ENCODE peak calls at places on chromosome 9, in four cellular contexts. One of them, this sample, is unnamed.
A peak's percentile ranks its signal among the peaks of the same experiment; 100 is the strongest.

GRCh38 chr9:15576350-15577050 is 23.7 kb downstream of the CCDC171 start:
- DNase-seq in GM12878: no peak
- DNase-seq in K562: no peak
- DNase-seq in A549: no peak
- DNase-seq in this sample: peak; percentile 16

GRCh38 chr9:94054731-94055130 is 29.5 kb upstream of the PTPDC1 start:
- DNase-seq in K562: no peak
- DNase-seq in A549: no peak
- DNase-seq in GM12878: no peak
- DNase-seq in this sample: no peak

GRCh38 chr9:72931437-72931836 is 21.4 kb downstream of the ALDH1A1 start:
- DNase-seq in GM12878: no peak
- DNase-seq in A549: no peak
- DNase-seq in K562: no peak
- DNase-seq in this sample: no peak

GRCh38 chr9:125409637-125410521 is 148.3 kb downstream of the GAPVD1 start:
- DNase-seq in A549: peak; percentile 81
- DNase-seq in GM12878: no peak
- DNase-seq in K562: peak; percentile 94
- DNase-seq in this sample: peak; percentile 53

GRCh38 chr9:127225747-127226646 is 38.6 kb upstream of the GARNL3 start:
- DNase-seq in K562: no peak
- DNase-seq in GM12878: no peak
- DNase-seq in A549: no peak
- DNase-seq in this sample: peak; percentile 17

GRCh38 chr9:7273575-7273974 is 515.8 kb downstream of the KDM4C start:
- DNase-seq in A549: no peak
- DNase-seq in GM12878: no peak
- DNase-seq in K562: no peak
- DNase-seq in this sample: peak; percentile 40

GRCh38 chr9:98222885-98223640 is 30.6 kb upstream of the CORO2A start:
- DNase-seq in A549: peak; percentile 72
- DNase-seq in GM12878: no peak
- DNase-seq in K562: no peak
- DNase-seq in this sample: peak; percentile 99

GRCh38 chr9:130741831-130742449 is 48.4 kb downstream of the EXOSC2 start:
- DNase-seq in A549: peak; percentile 18
- DNase-seq in K562: peak; percentile 60
- DNase-seq in GM12878: no peak
- DNase-seq in this sample: peak; percentile 88

GRCh38 chr9:127214421-127215265 is 49.9 kb upstream of the GARNL3 start:
- DNase-seq in A549: peak; percentile 87
- DNase-seq in GM12878: no peak
- DNase-seq in K562: peak; percentile 77
- DNase-seq in this sample: peak; percentile 89

GRCh38 chr9:95511232-95511951 is 5.4 kb downstream of the PTCH1 start:
- DNase-seq in K562: no peak
- DNase-seq in A549: peak; percentile 28
- DNase-seq in GM12878: no peak
- DNase-seq in this sample: peak; percentile 70

GRCh38 chr9:17862081-17862480 is 283.2 kb downstream of the SH3GL2 start:
- DNase-seq in K562: no peak
- DNase-seq in A549: no peak
- DNase-seq in GM12878: no peak
- DNase-seq in this sample: no peak

GRCh38 chr9:107784235-107784958 is 294.8 kb upstream of the KLF4 start:
- DNase-seq in GM12878: no peak
- DNase-seq in A549: no peak
- DNase-seq in K562: peak; percentile 84
- DNase-seq in this sample: peak; percentile 88

GRCh38 chr9:92155221-92155620 is 40.0 kb upstream of the SPTLC1 start:
- DNase-seq in K562: no peak
- DNase-seq in GM12878: no peak
- DNase-seq in A549: no peak
- DNase-seq in this sample: no peak
- TF ChIP-seq ELK1 in K562: no peak
- TF ChIP-seq ELK1 in GM12878: no peak
- TF ChIP-seq ELK1 in A549: no peak
- TF ChIP-seq ELK1 in this sample: no peak

DNA sequence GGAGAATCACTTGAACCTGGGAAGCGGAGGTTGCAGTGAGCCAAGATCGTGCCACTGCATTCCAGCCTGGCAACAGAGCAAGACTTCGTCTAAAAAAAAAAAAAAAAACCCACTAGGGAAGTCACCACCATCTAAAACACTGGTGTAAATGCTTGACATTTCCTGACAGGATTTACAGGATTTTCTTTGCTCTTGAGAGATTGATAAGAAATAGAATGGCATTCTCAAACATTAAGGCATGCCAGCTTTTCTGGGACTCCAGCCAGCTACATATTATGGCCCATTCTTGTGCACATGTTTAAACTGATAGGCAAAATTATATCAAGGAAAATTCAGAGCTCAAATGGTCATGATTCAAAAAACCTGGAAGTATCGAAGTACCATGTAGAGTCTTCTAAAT is 28.7 kb downstream of the GTF3C4 start:
- DNase-seq in GM12878: no peak
- DNase-seq in K562: no peak
- DNase-seq in A549: no peak
- DNase-seq in this sample: no peak
- TF ChIP-seq ELK1 in GM12878: no peak
- TF ChIP-seq ELK1 in K562: no peak
- TF ChIP-seq ELK1 in A549: no peak
- TF ChIP-seq ELK1 in this sample: no peak

DNA sequence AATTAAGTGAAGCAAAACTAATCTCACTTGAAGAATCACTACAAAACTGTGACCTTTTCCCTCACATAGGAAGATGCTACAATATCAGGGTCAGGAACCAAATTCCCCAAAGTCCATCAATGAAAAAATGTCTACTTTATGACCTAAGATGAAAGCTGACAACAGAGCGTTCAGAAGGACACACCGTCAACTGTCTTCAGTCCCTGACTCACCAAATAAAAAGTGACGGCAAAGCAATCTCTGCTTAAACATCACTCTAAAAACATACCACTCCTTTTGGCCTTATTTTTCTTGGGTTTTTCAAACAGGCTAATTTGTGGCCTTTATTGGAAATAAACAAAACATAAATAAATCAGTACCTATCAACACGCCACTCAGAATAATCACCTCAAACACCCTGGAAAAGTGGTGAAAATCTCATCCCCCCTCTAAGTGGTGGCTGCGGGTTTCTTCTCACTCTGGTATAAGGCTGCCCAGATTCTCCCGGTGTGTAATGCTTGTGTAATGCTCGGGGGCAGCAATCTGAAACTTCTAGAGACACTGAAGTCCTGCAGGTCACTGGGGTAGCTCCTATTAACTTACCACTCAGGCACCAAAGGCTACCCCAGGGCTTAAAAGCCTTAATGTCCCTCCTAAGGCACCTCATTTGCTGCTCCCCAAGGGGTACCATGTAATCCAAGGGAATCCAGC is 29.5 kb downstream of the SEMA4D start:
- DNase-seq in K562: no peak
- DNase-seq in GM12878: no peak
- DNase-seq in A549: no peak
- DNase-seq in this sample: no peak
- TF ChIP-seq ELK1 in K562: no peak
- TF ChIP-seq ELK1 in GM12878: no peak
- TF ChIP-seq ELK1 in A549: no peak
- TF ChIP-seq ELK1 in this sample: no peak

DNA sequence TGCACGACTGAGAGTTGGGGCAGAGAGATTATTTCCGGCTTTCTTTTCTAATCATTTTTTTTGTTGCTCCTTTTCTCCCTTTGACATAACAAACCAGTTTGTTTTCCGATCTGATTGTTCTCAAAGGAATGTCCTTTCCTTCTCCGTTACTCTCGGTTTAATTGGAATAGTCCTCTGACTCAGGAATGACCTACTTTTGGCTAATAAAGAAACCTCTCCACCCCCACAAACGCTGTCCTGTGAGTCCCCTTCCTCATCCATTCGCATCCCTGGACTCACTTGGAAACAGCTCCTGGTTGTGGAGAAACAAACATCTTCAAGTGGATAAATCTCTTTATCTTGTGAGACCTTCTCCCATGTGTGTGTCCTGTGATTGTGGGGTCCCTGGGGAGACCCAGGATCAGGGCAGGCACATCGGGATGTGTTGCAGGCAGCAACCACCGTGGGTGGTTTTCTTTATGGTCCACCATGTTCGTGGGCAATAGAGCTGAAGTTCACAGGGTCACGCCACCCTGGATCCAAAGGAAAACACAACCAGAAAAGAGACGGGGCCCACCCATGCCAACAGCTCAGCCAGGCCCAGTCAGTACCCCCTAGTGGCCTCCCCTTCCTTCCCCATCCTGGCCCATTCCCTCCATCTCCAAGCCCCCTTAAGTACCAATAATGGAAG is 45.2 kb upstream of the NEK6 start:
- DNase-seq in GM12878: no peak
- DNase-seq in K562: no peak
- DNase-seq in A549: no peak
- DNase-seq in this sample: peak; percentile 73
- TF ChIP-seq ELK1 in GM12878: no peak
- TF ChIP-seq ELK1 in K562: no peak
- TF ChIP-seq ELK1 in A549: no peak
- TF ChIP-seq ELK1 in this sample: no peak

GRCh38 chr9:118533101-118533500 is 828.9 kb downstream of the TLR4 start:
- DNase-seq in K562: no peak
- DNase-seq in A549: no peak
- DNase-seq in GM12878: no peak
- DNase-seq in this sample: no peak

GRCh38 chr9:118533850-118534249 is 829.6 kb downstream of the TLR4 start:
- DNase-seq in A549: no peak
- DNase-seq in K562: no peak
- DNase-seq in GM12878: no peak
- DNase-seq in this sample: no peak

DNA sequence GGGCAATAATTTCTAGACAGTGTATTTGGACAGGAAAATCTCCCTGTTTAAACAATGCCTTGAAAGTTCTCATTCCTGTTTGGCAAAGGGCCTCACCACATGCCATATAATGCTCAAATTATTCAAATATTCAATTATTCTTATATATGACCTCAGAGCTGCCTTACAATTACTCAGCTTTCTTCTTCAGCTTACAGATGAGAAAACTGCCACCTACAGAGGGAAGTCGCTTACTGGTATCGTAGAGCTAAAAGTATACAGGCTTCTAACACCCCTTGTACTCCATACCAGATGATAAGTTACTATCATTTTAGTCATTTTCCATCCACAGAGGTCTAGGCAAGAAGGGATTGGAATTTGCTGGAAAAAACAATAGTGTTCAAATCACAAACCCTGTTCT is 830.3 kb downstream of the BRINP1 start:
- DNase-seq in A549: no peak
- DNase-seq in GM12878: no peak
- DNase-seq in K562: no peak
- DNase-seq in this sample: no peak
- TF ChIP-seq ELK1 in A549: no peak
- TF ChIP-seq ELK1 in GM12878: no peak
- TF ChIP-seq ELK1 in K562: no peak
- TF ChIP-seq ELK1 in this sample: no peak

DNA sequence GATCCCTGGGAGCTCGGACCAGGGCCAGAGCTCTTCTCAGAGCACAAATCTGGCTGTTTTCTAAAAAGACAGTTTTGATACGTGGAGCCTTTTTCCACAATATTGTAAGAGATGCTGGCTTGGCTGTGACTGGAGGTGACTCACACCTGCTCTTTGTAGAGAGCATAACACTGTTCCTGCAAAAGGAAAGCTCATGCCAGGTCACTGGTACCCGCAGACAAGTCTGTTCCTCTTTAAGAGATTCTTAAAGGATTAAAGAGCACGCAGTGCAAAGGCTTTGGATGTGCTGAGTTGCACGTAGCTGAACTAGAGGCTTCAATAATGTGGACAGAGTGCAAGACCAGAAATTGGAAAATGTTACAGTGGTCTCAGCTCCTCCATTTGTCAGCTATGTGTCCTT is 19.0 kb downstream of the ACTL7B start:
- DNase-seq in GM12878: no peak
- DNase-seq in K562: no peak
- DNase-seq in A549: no peak
- DNase-seq in this sample: no peak
- TF ChIP-seq ELK1 in GM12878: no peak
- TF ChIP-seq ELK1 in K562: no peak
- TF ChIP-seq ELK1 in A549: no peak
- TF ChIP-seq ELK1 in this sample: no peak

GRCh38 chr9:37034320-37034937 is 361 bp upstream of the PAX5 start:
- DNase-seq in A549: no peak
- DNase-seq in GM12878: no peak
- DNase-seq in K562: no peak
- DNase-seq in this sample: no peak
- TF ChIP-seq ELK1 in A549: no peak
- TF ChIP-seq ELK1 in GM12878: no peak
- TF ChIP-seq ELK1 in K562: no peak
- TF ChIP-seq ELK1 in this sample: no peak

GRCh38 chr9:80467632-80468031 is 895.9 kb downstream of the TLE4 start:
- DNase-seq in A549: no peak
- DNase-seq in GM12878: no peak
- DNase-seq in K562: no peak
- DNase-seq in this sample: peak; percentile 26
- TF ChIP-seq ELK1 in A549: no peak
- TF ChIP-seq ELK1 in GM12878: no peak
- TF ChIP-seq ELK1 in K562: no peak
- TF ChIP-seq ELK1 in this sample: no peak

This sample was measured in IMR-90.